ENCODE peak calls at places on chromosomes 4 and X, in four cellular contexts. C is activated CD4-positive, alpha-beta T cell treated with anti-CD3 and anti-CD28 coated beads, Interleukin-2, amount 10 ng/mL, durations not matched to agents 7 days and 5 days; J is RPMI8226; T is left kidney. S is an unnamed sample.

GRCh38 chrX:21770631-21771321 is 12.9 kb upstream of the SMPX start:
- DNase-seq in C (no peak), J (no peak), T (no peak), S (no peak)

GRCh38 chr4:15005474-15006115 is 3.3 kb downstream of the CPEB2 start:
- DNase-seq in C (no peak), J (no peak), T (no peak), S (no peak)

GRCh38 chrX:75603833-75604232 is 81.0 kb upstream of the ZDHHC15 start:
- DNase-seq in C (peak; percentile 6), J (peak; percentile 27), T (peak; percentile 23), S (no peak)

GRCh38 chr4:139455187-139455586 is 1.3 kb downstream of the RAB33B start:
- DNase-seq in C (no peak), J (peak; percentile 10), T (no peak), S (no peak)

GRCh38 chr4:181959121-181959520 is 284.1 kb upstream of the TENM3 start:
- DNase-seq in C (no peak), J (no peak), T (peak; percentile 65), S (no peak)

GRCh38 chr4:7967501-7968261 is 28.0 kb upstream of the AFAP1 start:
- DNase-seq in C (no peak), J (peak; percentile 25), T (no peak), S (no peak)

GRCh38 chr4:13857397-13857796 is 229.9 kb upstream of the BOD1L1 start:
- DNase-seq in C (no peak), J (no peak), T (no peak), S (no peak)

GRCh38 chrX:40102393-40103381 is 4.9 kb upstream of the BCOR start:
- DNase-seq in C (no peak), J (no peak), T (peak; percentile 78), S (no peak)

GRCh38 chrX:1165535-1166196 is 46.8 kb downstream of the CRLF2 start:
- DNase-seq in C (peak; percentile 37), J (no peak), T (peak; percentile 74), S (no peak)

GRCh38 chrX:68938244-68939004 is 109.6 kb downstream of the EFNB1 start:
- DNase-seq in C (no peak), J (no peak), T (peak; percentile 71), S (no peak)

GRCh38 chr4:144894525-144894924 is 203.5 kb downstream of the ANAPC10 start:
- DNase-seq in C (no peak), J (peak; percentile 46), T (no peak), S (peak; percentile 26)

GRCh38 chr4:170990989-170991589 is 822.1 kb upstream of the GALNTL6 start:
- DNase-seq in C (no peak), J (peak; percentile 10), T (peak; percentile 76), S (no peak)

GRCh38 chr4:24752140-24752539 is 43.2 kb upstream of the SOD3 start:
- DNase-seq in C (no peak), J (no peak), T (no peak), S (no peak)

GRCh38 chrX:68693481-68694410 is 46.3 kb downstream of the STARD8 start:
- DNase-seq in C (no peak), J (peak; percentile 78), T (peak; percentile 88), S (peak; percentile 82)

GRCh38 chr4:180960758-180961401 is 1282.3 kb upstream of the TENM3 start:
- DNase-seq in C (no peak), J (peak; percentile 5), T (peak; percentile 51), S (no peak)

GRCh38 chrX:120365320-120365719 is 3.4 kb downstream of the ATP1B4 start:
- DNase-seq in C (peak; percentile 45), J (peak; percentile 82), T (peak; percentile 28), S (no peak)

GRCh38 chr4:89572224-89572858 is 264.6 kb downstream of the SNCA start:
- DNase-seq in C (no peak), J (no peak), T (peak; percentile 75), S (no peak)

GRCh38 chr4:147815741-147816140 is 83.9 kb downstream of the ARHGAP10 start:
- DNase-seq in C (no peak), J (no peak), T (no peak), S (no peak)

GRCh38 chrX:30308263-30309138 is 689 bp downstream of the NR0B1 start:
- DNase-seq in C (no peak), J (no peak), T (peak; percentile 69), S (peak; percentile 63)

GRCh38 chr4:140078366-140078765 is 75.6 kb downstream of the MAML3 start:
- DNase-seq in C (no peak), J (no peak), T (peak; percentile 95), S (no peak)

GRCh38 chr4:73520821-73521220 is 39.3 kb downstream of the AFM start:
- DNase-seq in C (no peak), J (no peak), T (no peak), S (no peak)

GRCh38 chrX:141341341-141341740 is 99.0 kb upstream of the SPANXC start:
- DNase-seq in C (no peak), J (no peak), T (no peak), S (no peak)

GRCh38 chr4:16582036-16582435 is 316.4 kb downstream of the LDB2 start:
- DNase-seq in C (no peak), J (no peak), T (no peak), S (no peak)

GRCh38 chr4:37763831-37764230 is 62.7 kb upstream of the PGM2 start:
- DNase-seq in C (no peak), J (no peak), T (no peak), S (peak; percentile 49)

GRCh38 chrX:129495941-129496340 is 27.3 kb downstream of the SMARCA1 start:
- DNase-seq in C (no peak), J (no peak), T (no peak), S (no peak)

GRCh38 chr4:11496313-11496956 is 67.7 kb upstream of the HS3ST1 start:
- DNase-seq in C (no peak), J (no peak), T (no peak), S (no peak)

GRCh38 chrX:83004012-83004411 is 504.1 kb upstream of the POU3F4 start:
- DNase-seq in C (no peak), J (no peak), T (no peak), S (no peak)

GRCh38 chr4:6424425-6424824 is 48.0 kb downstream of the PPP2R2C start:
- DNase-seq in C (no peak), J (no peak), T (no peak), S (no peak)

GRCh38 chr4:16875487-16875886 is 23.0 kb downstream of the LDB2 start:
- DNase-seq in C (no peak), J (no peak), T (no peak), S (no peak)

S was measured in upper lobe of left lung.